ENCODE peak calls at places on chromosome 11, in seven cellular contexts. L, Z, Q, K, A, E and F are unnamed samples.

GRCh38 chr11:34339149-34340064 is 18.4 kb downstream of the ABTB2 start:
- DNase-seq in K (no peak), Q (no peak), E (peak; percentile 56), Z (no peak), L (no peak), A (no peak), F (no peak)

GRCh38 chr11:60887531-60887930 is 18.9 kb downstream of the PRPF19 start:
- DNase-seq in Z (peak; percentile 53), Q (peak; percentile 23), E (peak; percentile 75), K (no peak), A (no peak), L (no peak), F (no peak)

GRCh38 chr11:114280696-114281095 is 15.5 kb upstream of the NNMT start:
- DNase-seq in K (peak; percentile 63), Q (no peak), Z (peak; percentile 89), L (no peak), E (peak; percentile 95), A (no peak), F (no peak)

GRCh38 chr11:61472868-61473267 is 35.7 kb upstream of the LRRC10B start:
- DNase-seq in K (no peak), E (peak; percentile 81), L (no peak), Z (no peak), Q (no peak), A (no peak), F (no peak)

GRCh38 chr11:8747173-8747572 is 64.6 kb downstream of the RPL27A start:
- DNase-seq in Q (no peak), A (no peak), L (no peak), Z (no peak), E (no peak), K (no peak), F (no peak)

GRCh38 chr11:123321641-123322040 is 108.4 kb upstream of the GRAMD1B start:
- DNase-seq in L (no peak), K (no peak), Q (no peak), A (no peak), E (no peak), Z (no peak), F (no peak)

GRCh38 chr11:19493446-19493845 is 219.2 kb upstream of the NAV2 start:
- DNase-seq in Z (no peak), A (no peak), K (no peak), Q (no peak), E (no peak), L (no peak), F (no peak)

GRCh38 chr11:112761911-112762685 is 199.1 kb upstream of the NCAM1 start:
- DNase-seq in K (no peak), Z (no peak), E (no peak), L (no peak), Q (no peak), A (no peak), F (no peak)

GRCh38 chr11:94870422-94870821 is 102.3 kb downstream of the AMOTL1 start:
- DNase-seq in A (no peak), E (no peak), Z (no peak), Q (no peak), L (no peak), K (no peak), F (no peak)

GRCh38 chr11:92670293-92670890 is 299.1 kb upstream of the MTNR1B start:
- DNase-seq in K (no peak), A (no peak), E (no peak), L (no peak), Z (no peak), Q (no peak), F (no peak)

GRCh38 chr11:121890377-121890776 is 225.6 kb downstream of the BLID start:
- DNase-seq in A (no peak), E (peak; percentile 92), Q (no peak), L (no peak), K (peak; percentile 48), Z (peak; percentile 88), F (no peak)

GRCh38 chr11:37474889-37475288 is 876.9 kb upstream of the RAG2 start:
- DNase-seq in Q (no peak), Z (no peak), K (no peak), E (peak; percentile 7), A (no peak), L (no peak), F (no peak)

GRCh38 chr11:78798567-78799170 is 224.0 kb upstream of the NARS2 start:
- DNase-seq in Q (no peak), E (peak; percentile 83), L (no peak), A (peak; percentile 1), K (no peak), Z (peak; percentile 60), F (no peak)

GRCh38 chr11:134589155-134589554 is 177.1 kb upstream of the B3GAT1 start:
- DNase-seq in E (no peak), Q (no peak), Z (no peak), L (no peak), A (no peak), K (no peak), F (peak; percentile 37)

GRCh38 chr11:120178441-120179070 is 32.3 kb upstream of the OAF start:
- DNase-seq in L (no peak), Z (peak; percentile 68), E (no peak), A (no peak), Q (no peak), K (no peak), F (peak; percentile 65)

GRCh38 chr11:63375434-63375833 is 5.8 kb downstream of the SLC22A9 start:
- DNase-seq in E (no peak), K (no peak), Q (no peak), L (no peak), A (no peak), Z (no peak), F (no peak)

GRCh38 chr11:16536513-16536912 is 180.2 kb upstream of the SOX6 start:
- DNase-seq in K (no peak), Q (no peak), A (no peak), E (no peak), Z (no peak), L (no peak), F (no peak)